ENCODE peak calls at places on chromosomes 1 and 21, in ten cellular contexts. One of them, this sample, is unnamed.

GRCh38 chr1:24745711-24746582 is 700 bp downstream of the CLIC4 start:
- DNase-seq in GM10248: no peak
- DNase-seq in SK-N-DZ: no peak
- DNase-seq in cerebellar cortex: peak; percentile 24
- DNase-seq in foreskin keratinocyte: peak; percentile 75
- DNase-seq in cardiac muscle cell: peak; percentile 51
- DNase-seq in GF-D8: peak; percentile 40
- DNase-seq in sciatic nerve: peak; percentile 76
- DNase-seq in A549: peak; percentile 57
- DNase-seq in heart right ventricle: peak; percentile 38
- DNase-seq in this sample: peak; percentile 70

GRCh38 chr21:45109831-45110492 is 35.6 kb downstream of the ADARB1 start:
- DNase-seq in SK-N-DZ: no peak
- DNase-seq in cardiac muscle cell: peak; percentile 45
- DNase-seq in foreskin keratinocyte: no peak
- DNase-seq in A549: no peak
- DNase-seq in sciatic nerve: no peak
- DNase-seq in cerebellar cortex: peak; percentile 66
- DNase-seq in GF-D8: peak; percentile 65
- DNase-seq in heart right ventricle: no peak
- DNase-seq in GM10248: peak; percentile 82
- DNase-seq in this sample: no peak

GRCh38 chr1:39230261-39231190 is 26.0 kb downstream of the MACF1 start:
- DNase-seq in heart right ventricle: no peak
- DNase-seq in foreskin keratinocyte: peak; percentile 32
- DNase-seq in GM10248: peak; percentile 52
- DNase-seq in A549: no peak
- DNase-seq in SK-N-DZ: no peak
- DNase-seq in sciatic nerve: no peak
- DNase-seq in cerebellar cortex: no peak
- DNase-seq in cardiac muscle cell: peak; percentile 27
- DNase-seq in GF-D8: peak; percentile 54
- DNase-seq in this sample: no peak

GRCh38 chr1:186187601-186188000 is 187.5 kb downstream of the TPR start:
- DNase-seq in GF-D8: no peak
- DNase-seq in sciatic nerve: no peak
- DNase-seq in foreskin keratinocyte: peak; percentile 92
- DNase-seq in SK-N-DZ: no peak
- DNase-seq in heart right ventricle: no peak
- DNase-seq in cerebellar cortex: no peak
- DNase-seq in GM10248: no peak
- DNase-seq in cardiac muscle cell: no peak
- DNase-seq in A549: no peak
- DNase-seq in this sample: no peak

GRCh38 chr1:19377812-19378718 is 65.9 kb downstream of the SLC66A1 start:
- DNase-seq in sciatic nerve: no peak
- DNase-seq in GM10248: no peak
- DNase-seq in A549: no peak
- DNase-seq in cerebellar cortex: peak; percentile 68
- DNase-seq in GF-D8: no peak
- DNase-seq in SK-N-DZ: no peak
- DNase-seq in foreskin keratinocyte: no peak
- DNase-seq in heart right ventricle: no peak
- DNase-seq in cardiac muscle cell: no peak
- DNase-seq in this sample: peak; percentile 26

GRCh38 chr1:46523556-46524443 is 27.6 kb downstream of the KNCN start:
- DNase-seq in foreskin keratinocyte: peak; percentile 42
- DNase-seq in A549: no peak
- DNase-seq in heart right ventricle: no peak
- DNase-seq in GF-D8: no peak
- DNase-seq in SK-N-DZ: no peak
- DNase-seq in cardiac muscle cell: no peak
- DNase-seq in cerebellar cortex: peak; percentile 47
- DNase-seq in sciatic nerve: no peak
- DNase-seq in GM10248: no peak
- DNase-seq in this sample: no peak

GRCh38 chr1:182890927-182891610 is 51.9 kb downstream of the DHX9 start:
- DNase-seq in GF-D8: no peak
- DNase-seq in foreskin keratinocyte: no peak
- DNase-seq in A549: no peak
- DNase-seq in sciatic nerve: no peak
- DNase-seq in cerebellar cortex: peak; percentile 62
- DNase-seq in GM10248: no peak
- DNase-seq in heart right ventricle: no peak
- DNase-seq in cardiac muscle cell: no peak
- DNase-seq in SK-N-DZ: no peak
- DNase-seq in this sample: no peak

GRCh38 chr1:8854270-8854669 is 24.2 kb downstream of the ENO1 start:
- DNase-seq in cardiac muscle cell: no peak
- DNase-seq in foreskin keratinocyte: no peak
- DNase-seq in SK-N-DZ: no peak
- DNase-seq in cerebellar cortex: no peak
- DNase-seq in GF-D8: no peak
- DNase-seq in heart right ventricle: no peak
- DNase-seq in GM10248: no peak
- DNase-seq in sciatic nerve: no peak
- DNase-seq in A549: no peak
- DNase-seq in this sample: no peak

GRCh38 chr1:230240446-230241076 is 173.5 kb downstream of the GALNT2 start:
- DNase-seq in cardiac muscle cell: no peak
- DNase-seq in sciatic nerve: no peak
- DNase-seq in SK-N-DZ: no peak
- DNase-seq in A549: no peak
- DNase-seq in foreskin keratinocyte: no peak
- DNase-seq in GF-D8: no peak
- DNase-seq in cerebellar cortex: no peak
- DNase-seq in GM10248: no peak
- DNase-seq in heart right ventricle: no peak
- DNase-seq in this sample: peak; percentile 8

GRCh38 chr1:1207254-1207902 is 986 bp upstream of the TNFRSF18 start:
- DNase-seq in heart right ventricle: peak; percentile 10
- DNase-seq in sciatic nerve: no peak
- DNase-seq in cardiac muscle cell: no peak
- DNase-seq in A549: no peak
- DNase-seq in GF-D8: no peak
- DNase-seq in GM10248: no peak
- DNase-seq in cerebellar cortex: no peak
- DNase-seq in foreskin keratinocyte: no peak
- DNase-seq in SK-N-DZ: no peak
- DNase-seq in this sample: no peak

GRCh38 chr1:234656981-234657651 is 47.1 kb upstream of the IRF2BP2 start:
- DNase-seq in heart right ventricle: no peak
- DNase-seq in A549: peak; percentile 83
- DNase-seq in cerebellar cortex: no peak
- DNase-seq in GF-D8: peak; percentile 5
- DNase-seq in GM10248: peak; percentile 51
- DNase-seq in foreskin keratinocyte: peak; percentile 100
- DNase-seq in sciatic nerve: no peak
- DNase-seq in SK-N-DZ: no peak
- DNase-seq in cardiac muscle cell: no peak
- DNase-seq in this sample: peak; percentile 95

GRCh38 chr1:2019571-2020309 is 595 bp downstream of the GABRD start:
- DNase-seq in cardiac muscle cell: peak; percentile 79
- DNase-seq in GM10248: no peak
- DNase-seq in sciatic nerve: no peak
- DNase-seq in A549: no peak
- DNase-seq in cerebellar cortex: no peak
- DNase-seq in foreskin keratinocyte: no peak
- DNase-seq in GF-D8: no peak
- DNase-seq in heart right ventricle: no peak
- DNase-seq in SK-N-DZ: no peak
- DNase-seq in this sample: peak; percentile 19

GRCh38 chr1:95115708-95116137 is 1.4 kb upstream of the TLCD4 start:
- DNase-seq in heart right ventricle: no peak
- DNase-seq in cardiac muscle cell: no peak
- DNase-seq in GM10248: no peak
- DNase-seq in foreskin keratinocyte: peak; percentile 25
- DNase-seq in sciatic nerve: no peak
- DNase-seq in GF-D8: no peak
- DNase-seq in A549: no peak
- DNase-seq in SK-N-DZ: no peak
- DNase-seq in cerebellar cortex: no peak
- DNase-seq in this sample: no peak

GRCh38 chr1:223209992-223210785 is 67.1 kb upstream of the TLR5 start:
- DNase-seq in heart right ventricle: no peak
- DNase-seq in GF-D8: no peak
- DNase-seq in SK-N-DZ: no peak
- DNase-seq in cardiac muscle cell: no peak
- DNase-seq in GM10248: no peak
- DNase-seq in cerebellar cortex: no peak
- DNase-seq in sciatic nerve: no peak
- DNase-seq in foreskin keratinocyte: no peak
- DNase-seq in A549: no peak
- DNase-seq in this sample: no peak

GRCh38 chr1:6602669-6603423 is at the start of gene KLHL21:
- DNase-seq in GM10248: peak; percentile 92
- DNase-seq in cerebellar cortex: peak; percentile 72
- DNase-seq in foreskin keratinocyte: peak; percentile 69
- DNase-seq in SK-N-DZ: peak; percentile 81
- DNase-seq in heart right ventricle: peak; percentile 92
- DNase-seq in cardiac muscle cell: peak; percentile 94
- DNase-seq in GF-D8: peak; percentile 79
- DNase-seq in A549: peak; percentile 74
- DNase-seq in sciatic nerve: peak; percentile 94
- DNase-seq in this sample: peak; percentile 93

GRCh38 chr1:161763522-161764098 is 2.5 kb upstream of the ATF6 start:
- DNase-seq in GM10248: peak; percentile 34
- DNase-seq in cerebellar cortex: peak; percentile 35
- DNase-seq in sciatic nerve: no peak
- DNase-seq in SK-N-DZ: peak; percentile 25
- DNase-seq in heart right ventricle: no peak
- DNase-seq in GF-D8: no peak
- DNase-seq in A549: peak; percentile 63
- DNase-seq in cardiac muscle cell: peak; percentile 35
- DNase-seq in foreskin keratinocyte: peak; percentile 26
- DNase-seq in this sample: no peak

GRCh38 chr1:77308889-77309621 is 27.2 kb downstream of the AK5 start:
- DNase-seq in SK-N-DZ: no peak
- DNase-seq in heart right ventricle: no peak
- DNase-seq in cerebellar cortex: no peak
- DNase-seq in sciatic nerve: no peak
- DNase-seq in cardiac muscle cell: no peak
- DNase-seq in GF-D8: no peak
- DNase-seq in GM10248: no peak
- DNase-seq in A549: no peak
- DNase-seq in foreskin keratinocyte: no peak
- DNase-seq in this sample: no peak

GRCh38 chr21:44708866-44709425 is 2.4 kb downstream of the TSPEAR start:
- DNase-seq in cardiac muscle cell: no peak
- DNase-seq in A549: no peak
- DNase-seq in SK-N-DZ: no peak
- DNase-seq in heart right ventricle: no peak
- DNase-seq in sciatic nerve: no peak
- DNase-seq in GF-D8: no peak
- DNase-seq in GM10248: no peak
- DNase-seq in cerebellar cortex: no peak
- DNase-seq in foreskin keratinocyte: no peak
- DNase-seq in this sample: no peak

GRCh38 chr1:196573226-196573625 is 35.0 kb downstream of the KCNT2 start:
- DNase-seq in GM10248: no peak
- DNase-seq in cardiac muscle cell: no peak
- DNase-seq in A549: no peak
- DNase-seq in sciatic nerve: no peak
- DNase-seq in SK-N-DZ: no peak
- DNase-seq in heart right ventricle: no peak
- DNase-seq in GF-D8: no peak
- DNase-seq in foreskin keratinocyte: no peak
- DNase-seq in cerebellar cortex: no peak
- DNase-seq in this sample: no peak

GRCh38 chr1:156807627-156808026 is 9.0 kb downstream of the SH2D2A start:
- DNase-seq in GM10248: no peak
- DNase-seq in cardiac muscle cell: no peak
- DNase-seq in GF-D8: no peak
- DNase-seq in A549: no peak
- DNase-seq in heart right ventricle: no peak
- DNase-seq in foreskin keratinocyte: no peak
- DNase-seq in SK-N-DZ: no peak
- DNase-seq in cerebellar cortex: no peak
- DNase-seq in sciatic nerve: no peak
- DNase-seq in this sample: no peak

GRCh38 chr1:13807213-13807612 is 107.2 kb downstream of the PRDM2 start:
- DNase-seq in GM10248: peak; percentile 58
- DNase-seq in A549: peak; percentile 22
- DNase-seq in SK-N-DZ: no peak
- DNase-seq in cerebellar cortex: no peak
- DNase-seq in GF-D8: no peak
- DNase-seq in foreskin keratinocyte: no peak
- DNase-seq in heart right ventricle: no peak
- DNase-seq in cardiac muscle cell: peak; percentile 42
- DNase-seq in sciatic nerve: no peak
- DNase-seq in this sample: peak; percentile 44

GRCh38 chr1:115166531-115167091 is 77.3 kb upstream of the TSPAN2 start:
- DNase-seq in foreskin keratinocyte: peak; percentile 72
- DNase-seq in SK-N-DZ: no peak
- DNase-seq in sciatic nerve: no peak
- DNase-seq in A549: peak; percentile 14
- DNase-seq in heart right ventricle: no peak
- DNase-seq in cerebellar cortex: no peak
- DNase-seq in GF-D8: no peak
- DNase-seq in cardiac muscle cell: no peak
- DNase-seq in GM10248: no peak
- DNase-seq in this sample: peak; percentile 77

GRCh38 chr21:35861656-35862055 is 198.7 kb downstream of the SETD4 start:
- DNase-seq in GF-D8: no peak
- DNase-seq in heart right ventricle: no peak
- DNase-seq in A549: no peak
- DNase-seq in cardiac muscle cell: no peak
- DNase-seq in cerebellar cortex: no peak
- DNase-seq in GM10248: no peak
- DNase-seq in SK-N-DZ: no peak
- DNase-seq in foreskin keratinocyte: no peak
- DNase-seq in sciatic nerve: no peak
- DNase-seq in this sample: no peak

GRCh38 chr1:7409278-7409677 is 361.8 kb upstream of the VAMP3 start:
- DNase-seq in cerebellar cortex: no peak
- DNase-seq in sciatic nerve: no peak
- DNase-seq in A549: no peak
- DNase-seq in GF-D8: no peak
- DNase-seq in foreskin keratinocyte: no peak
- DNase-seq in heart right ventricle: no peak
- DNase-seq in GM10248: no peak
- DNase-seq in cardiac muscle cell: no peak
- DNase-seq in SK-N-DZ: no peak
- DNase-seq in this sample: no peak

GRCh38 chr1:36387141-36387949 is 1.6 kb upstream of the STK40 start:
- DNase-seq in cardiac muscle cell: no peak
- DNase-seq in A549: no peak
- DNase-seq in cerebellar cortex: no peak
- DNase-seq in heart right ventricle: no peak
- DNase-seq in SK-N-DZ: no peak
- DNase-seq in GM10248: no peak
- DNase-seq in sciatic nerve: peak; percentile 62
- DNase-seq in foreskin keratinocyte: peak; percentile 74
- DNase-seq in GF-D8: peak; percentile 2
- DNase-seq in this sample: peak; percentile 84

GRCh38 chr1:179137623-179138235 is 55.9 kb downstream of the TOR3A start:
- DNase-seq in sciatic nerve: no peak
- DNase-seq in A549: no peak
- DNase-seq in foreskin keratinocyte: no peak
- DNase-seq in GM10248: no peak
- DNase-seq in SK-N-DZ: no peak
- DNase-seq in cerebellar cortex: no peak
- DNase-seq in cardiac muscle cell: no peak
- DNase-seq in heart right ventricle: no peak
- DNase-seq in GF-D8: no peak
- DNase-seq in this sample: no peak

GRCh38 chr1:74771913-74772515 is 39.1 kb downstream of the TYW3 start:
- DNase-seq in foreskin keratinocyte: peak; percentile 17
- DNase-seq in SK-N-DZ: peak; percentile 56
- DNase-seq in GM10248: peak; percentile 7
- DNase-seq in heart right ventricle: no peak
- DNase-seq in cerebellar cortex: peak; percentile 53
- DNase-seq in GF-D8: no peak
- DNase-seq in sciatic nerve: no peak
- DNase-seq in A549: peak; percentile 45
- DNase-seq in cardiac muscle cell: peak; percentile 70
- DNase-seq in this sample: peak; percentile 56

GRCh38 chr1:39213511-39214002 is 9.1 kb downstream of the MACF1 start:
- DNase-seq in cardiac muscle cell: no peak
- DNase-seq in foreskin keratinocyte: peak; percentile 75
- DNase-seq in GF-D8: no peak
- DNase-seq in heart right ventricle: no peak
- DNase-seq in SK-N-DZ: no peak
- DNase-seq in cerebellar cortex: no peak
- DNase-seq in A549: no peak
- DNase-seq in sciatic nerve: no peak
- DNase-seq in GM10248: no peak
- DNase-seq in this sample: no peak